ENCODE peak calls at places on chromosomes 11 and 22, in seven cellular contexts. K is ovary, R is adrenal gland, X is prostate gland, W is endodermal cell, M is H9, Z is DND-41. C is an unnamed sample. For H3K27me3, the result is how much of the 10 kb centered on the place peaks cover.

GRCh38 chr11:129023968-129024676 is 81.5 kb upstream of the TP53AIP1 start:
- DNase-seq in K (no peak), R (no peak), X (peak), W (peak), M (peak), Z (no peak), C (no peak)

GRCh38 chr11:68354181-68354872 is 41.9 kb downstream of the LRP5 start:
- DNase-seq in K (peak), R (peak), X (peak), W (no peak), M (no peak), Z (no peak), C (no peak)

GRCh38 chr22:17753401-17753989 is 20.8 kb downstream of the BID start:
- DNase-seq in K (no peak), R (no peak), X (no peak), W (no peak), M (no peak), Z (no peak), C (no peak)

GRCh38 chr22:23550049-23550650 is 29.9 kb downstream of the IGLL1 start:
- DNase-seq in K (no peak), R (no peak), X (no peak), W (no peak), M (no peak), Z (no peak), C (no peak)

GRCh38 chr22:45878051-45878764 is 98.8 kb downstream of the WNT7B start:
- DNase-seq in K (no peak), R (no peak), X (no peak), W (peak), M (peak), Z (no peak), C (no peak)

GRCh38 chr22:24859587-24859986 is 53.6 kb downstream of the SGSM1 start:
- DNase-seq in K (no peak), R (no peak), X (no peak), W (no peak), M (no peak), Z (no peak), C (no peak)

GRCh38 chr11:69550846-69551245 is 69.4 kb downstream of the LINC01488 start:
- DNase-seq in K (no peak), R (no peak), X (no peak), W (no peak), M (no peak), Z (no peak), C (no peak)

GRCh38 chr22:31106001-31106571 is 1.3 kb downstream of the SELENOM start:
- DNase-seq in K (peak), R (no peak), X (no peak), W (peak), M (no peak), Z (no peak), C (no peak)

GRCh38 chr11:69683764-69684333 is 8.7 kb upstream of the LTO1 start:
- DNase-seq in K (no peak), R (no peak), X (no peak), W (peak), M (peak), Z (no peak), C (no peak)

GRCh38 chr11:117819096-117820040 is 5.2 kb downstream of the FXYD2 start:
- DNase-seq in K (peak), R (no peak), X (no peak), W (peak), M (peak), Z (peak), C (no peak)
- H3K27ac ChIP-seq in K (no peak), R (peak), X (no peak), W (no peak), M (no peak), Z (peak), C (no peak)

DNA sequence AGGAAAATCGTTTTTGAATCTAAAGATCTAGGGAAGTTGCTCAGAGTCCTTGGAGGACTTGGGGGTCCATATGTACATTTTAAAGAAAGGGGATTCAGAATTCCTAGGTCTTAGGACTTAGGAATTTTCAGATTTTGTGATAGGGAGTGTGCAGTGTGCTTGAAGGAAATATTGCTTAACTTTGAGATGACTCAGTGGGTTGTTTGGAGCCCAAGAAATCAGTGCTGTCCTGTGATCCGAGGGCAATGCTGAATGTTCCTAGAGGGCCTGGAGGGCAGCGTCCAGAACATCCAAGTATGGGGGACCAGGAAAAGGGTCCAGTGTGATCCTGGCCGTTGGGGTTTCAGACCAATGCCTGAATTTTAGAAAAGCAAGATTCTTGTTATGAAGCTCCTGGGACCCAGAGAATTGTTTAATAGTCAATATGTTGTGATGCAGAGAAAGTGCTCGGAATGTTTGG is 3.1 kb upstream of the IGF2 start:
- DNase-seq in K (no peak), R (no peak), X (no peak), W (no peak), M (no peak), Z (no peak), C (no peak)
- H3K27me3 ChIP-seq in K (under half), R (half or more), X (under half), W (half or more), M (half or more), Z (under half), C (half or more)

DNA sequence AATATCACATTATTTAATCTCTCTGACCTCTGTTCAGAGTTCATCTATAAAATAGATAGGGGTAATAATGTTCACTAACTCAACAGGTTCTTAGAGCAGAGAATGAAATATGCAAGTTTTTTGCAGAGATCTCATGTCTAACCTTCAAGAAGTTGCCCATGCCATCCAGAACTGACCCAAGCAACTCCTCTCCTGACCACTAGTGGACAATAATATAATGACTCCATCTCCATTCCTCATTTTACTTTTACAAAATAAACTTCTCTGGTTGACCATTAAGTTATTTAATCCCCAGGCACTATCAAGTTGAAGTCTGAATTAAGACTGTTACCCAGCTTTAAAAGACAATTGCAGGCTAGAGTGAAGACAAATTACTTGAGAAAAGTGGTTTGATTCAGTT is 382.6 kb downstream of the KCNA4 start:
- DNase-seq in K (no peak), R (no peak), X (no peak), W (no peak), M (no peak), Z (no peak), C (no peak)
- TF ChIP-seq CTCF in K (no peak), R (peak), X (no peak), W (peak), M (peak), Z (no peak), C (no peak)

GRCh38 chr22:40175571-40176105 is 2.1 kb upstream of the TNRC6B start:
- DNase-seq in K (no peak), R (no peak), X (no peak), W (no peak), M (no peak), Z (no peak), C (no peak)
- H3K27ac ChIP-seq in K (no peak), R (no peak), X (no peak), W (no peak), M (no peak), Z (peak), C (no peak)

DNA sequence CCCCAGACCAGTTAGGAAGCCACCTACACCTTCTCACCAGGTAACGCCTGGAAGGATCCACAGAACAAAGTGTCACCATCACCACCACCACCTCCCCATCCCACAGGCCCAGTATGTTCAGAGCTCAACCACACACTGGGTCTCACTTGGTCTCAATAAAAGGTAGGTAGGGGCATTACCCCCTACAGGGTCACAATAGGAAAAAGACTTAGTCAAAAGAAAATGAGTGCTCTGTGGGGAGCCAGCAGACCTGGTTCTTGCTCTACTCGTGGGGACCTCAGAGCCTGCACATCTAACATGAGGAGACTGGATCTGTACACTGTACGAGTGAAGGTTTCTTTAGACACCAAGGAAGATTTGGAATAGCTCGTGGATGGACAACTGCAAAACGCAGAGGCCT is 49.3 kb downstream of the HIRA start:
- DNase-seq in K (no peak), R (no peak), X (no peak), W (no peak), M (no peak), Z (no peak), C (no peak)
- H3K27me3 ChIP-seq in K (under half), R (under half), X (under half), W (under half), M (under half), Z (under half), C (under half)